ENCODE peak calls at places on chromosome 17, in nine cellular contexts. H is NCI-H1105 treated with DMSO at 0.1 percent for 48 hours; B is GM19239; K is activated CD4-positive, alpha-beta T cell treated with anti-CD3 and anti-CD28 coated beads, Interleukin-2, amount 50 U/mL, for 1 hour; T is activated T-cell treated with anti-CD3 and anti-CD28 coated beads, Interleukin-2, amount 50 U/mL, for 1 hour; P is aorta; U is BE2C; F is thoracic aorta; N is anterior cingulate cortex. L is an unnamed sample.

GRCh38 chr17:81366648-81367047 is 28.6 kb upstream of the BAHCC1 start:
- DNase-seq in H (no peak), B (no peak), K (no peak), T (no peak), P (no peak), U (no peak), F (no peak), N (no peak), L (no peak)

GRCh38 chr17:5203908-5204294 is 12.2 kb upstream of the ZNF594 start:
- DNase-seq in H (no peak), B (no peak), K (no peak), T (no peak), P (no peak), U (no peak), F (no peak), N (no peak), L (no peak)

GRCh38 chr17:74368341-74369152 is 1.2 kb downstream of the GPR142 start:
- DNase-seq in H (peak), B (peak), K (peak), T (peak), P (peak), U (peak), F (no peak), N (peak), L (peak)

GRCh38 chr17:7589204-7589868 is 558 bp downstream of the SOX15 start:
- DNase-seq in H (peak), B (peak), K (peak), T (peak), P (peak), U (peak), F (no peak), N (peak), L (peak)

GRCh38 chr17:1083451-1084187 is 86.7 kb downstream of the TIMM22 start:
- DNase-seq in H (no peak), B (no peak), K (no peak), T (no peak), P (no peak), U (no peak), F (no peak), N (no peak), L (no peak)

GRCh38 chr17:31390748-31391495 is 553 bp upstream of the RAB11FIP4 start:
- DNase-seq in H (peak), B (no peak), K (no peak), T (no peak), P (no peak), U (no peak), F (no peak), N (no peak), L (no peak)

GRCh38 chr17:1005361-1005946 is 8.5 kb downstream of the TIMM22 start:
- DNase-seq in H (peak), B (no peak), K (no peak), T (no peak), P (peak), U (peak), F (no peak), N (peak), L (peak)

GRCh38 chr17:13346996-13347762 is 254.6 kb downstream of the HS3ST3A1 start:
- DNase-seq in H (no peak), B (no peak), K (no peak), T (no peak), P (no peak), U (no peak), F (no peak), N (no peak), L (peak)

GRCh38 chr17:56908061-56908542 is 5.7 kb downstream of the TRIM25 start:
- DNase-seq in H (no peak), B (peak), K (peak), T (no peak), P (peak), U (no peak), F (no peak), N (no peak), L (no peak)

GRCh38 chr17:48612456-48612853 is 1.6 kb upstream of the HOXB7 start:
- DNase-seq in H (peak), B (no peak), K (no peak), T (no peak), P (no peak), U (no peak), F (no peak), N (no peak), L (no peak)

GRCh38 chr17:74947041-74947754 is 11.5 kb downstream of the OTOP3 start:
- DNase-seq in H (no peak), B (no peak), K (no peak), T (no peak), P (no peak), U (no peak), F (no peak), N (no peak), L (no peak)

GRCh38 chr17:29930399-29931010 is 477 bp upstream of the SSH2 start:
- DNase-seq in H (peak), B (no peak), K (no peak), T (no peak), P (no peak), U (no peak), F (no peak), N (no peak), L (no peak)

GRCh38 chr17:47742319-47743181 is 9.5 kb downstream of the TBX21 start:
- DNase-seq in H (peak), B (no peak), K (peak), T (peak), P (no peak), U (peak), F (no peak), N (no peak), L (no peak)

GRCh38 chr17:13351046-13351445 is 250.7 kb downstream of the HS3ST3A1 start:
- DNase-seq in H (no peak), B (no peak), K (no peak), T (no peak), P (no peak), U (no peak), F (no peak), N (no peak), L (no peak)

GRCh38 chr17:47288531-47289116 is 35.0 kb downstream of the ITGB3 start:
- DNase-seq in H (no peak), B (no peak), K (no peak), T (no peak), P (no peak), U (no peak), F (no peak), N (no peak), L (no peak)

GRCh38 chr17:77460514-77461046 is 319.8 kb downstream of the SEC14L1 start:
- DNase-seq in H (no peak), B (no peak), K (no peak), T (no peak), P (no peak), U (no peak), F (no peak), N (no peak), L (no peak)

GRCh38 chr17:68013385-68013784 is 17.1 kb upstream of the C17orf58 start:
- DNase-seq in H (no peak), B (no peak), K (no peak), T (no peak), P (no peak), U (no peak), F (no peak), N (no peak), L (no peak)

GRCh38 chr17:9959377-9959981 is 54.4 kb upstream of the RCVRN start:
- DNase-seq in H (peak), B (peak), K (peak), T (no peak), P (peak), U (no peak), F (no peak), N (peak), L (peak)

GRCh38 chr17:72334205-72334604 is 213.4 kb downstream of the SOX9 start:
- DNase-seq in H (no peak), B (no peak), K (no peak), T (no peak), P (no peak), U (no peak), F (no peak), N (no peak), L (no peak)

GRCh38 chr17:42720996-42721583 is 23.8 kb downstream of the EZH1 start:
- DNase-seq in H (peak), B (peak), K (peak), T (no peak), P (no peak), U (peak), F (no peak), N (peak), L (peak)

GRCh38 chr17:48483471-48484131 is 47.2 kb downstream of the HOXB1 start:
- DNase-seq in H (no peak), B (peak), K (peak), T (peak), P (peak), U (no peak), F (no peak), N (no peak), L (peak)

GRCh38 chr17:36808181-36808661 is 129.1 kb upstream of the LHX1 start:
- DNase-seq in H (no peak), B (no peak), K (no peak), T (no peak), P (no peak), U (peak), F (no peak), N (no peak), L (peak)

GRCh38 chr17:18314059-18314730 is 599 bp downstream of the TOP3A start:
- DNase-seq in H (no peak), B (no peak), K (no peak), T (no peak), P (peak), U (no peak), F (no peak), N (no peak), L (peak)

GRCh38 chr17:82461827-82462524 is 3.4 kb downstream of the NARF start:
- DNase-seq in H (no peak), B (no peak), K (no peak), T (no peak), P (no peak), U (no peak), F (no peak), N (no peak), L (no peak)

GRCh38 chr17:75843577-75844529 is at the start of gene UNC13D:
- DNase-seq in H (no peak), B (peak), K (peak), T (peak), P (no peak), U (peak), F (no peak), N (no peak), L (peak)

GRCh38 chr17:68382582-68383085 is 74.7 kb downstream of the WIPI1 start:
- DNase-seq in H (no peak), B (no peak), K (no peak), T (no peak), P (no peak), U (no peak), F (no peak), N (no peak), L (peak)

GRCh38 chr17:33684714-33685113 is 391.6 kb upstream of the ASIC2 start:
- DNase-seq in H (no peak), B (no peak), K (no peak), T (no peak), P (no peak), U (no peak), F (no peak), N (no peak), L (no peak)

GRCh38 chr17:64183815-64184397 is 54.0 kb upstream of the ERN1 start:
- DNase-seq in H (no peak), B (no peak), K (no peak), T (no peak), P (no peak), U (no peak), F (no peak), N (no peak), L (peak)

GRCh38 chr17:42087736-42088705 is 10.3 kb downstream of the ZNF385C start:
- DNase-seq in H (no peak), B (no peak), K (no peak), T (no peak), P (no peak), U (no peak), F (no peak), N (peak), L (no peak)

GRCh38 chr17:71760062-71760720 is 360.6 kb upstream of the SOX9 start:
- DNase-seq in H (no peak), B (no peak), K (no peak), T (no peak), P (no peak), U (no peak), F (no peak), N (no peak), L (no peak)

GRCh38 chr17:67434061-67434525 is 57.0 kb downstream of the PITPNC1 start:
- DNase-seq in H (no peak), B (no peak), K (peak), T (peak), P (peak), U (no peak), F (no peak), N (no peak), L (peak)

GRCh38 chr17:2689411-2690164 is 22.0 kb downstream of the CLUH start:
- DNase-seq in H (no peak), B (peak), K (no peak), T (peak), P (peak), U (no peak), F (no peak), N (no peak), L (no peak)

GRCh38 chr17:79834575-79835469 is 4.4 kb downstream of the CBX4 start:
- DNase-seq in H (no peak), B (no peak), K (peak), T (peak), P (no peak), U (no peak), F (no peak), N (no peak), L (peak)

GRCh38 chr17:80108321-80108971 is 7.1 kb downstream of the GAA start:
- DNase-seq in H (no peak), B (no peak), K (no peak), T (no peak), P (no peak), U (no peak), F (no peak), N (no peak), L (no peak)

L was measured in lung microvascular endothelial cell.